ENCODE peak calls at places on chromosomes 3 and 15, in four cellular contexts. L is IMR-90, X is SK-N-SH, J is GM12878. I is an unnamed sample.

GRCh38 chr15:60704129-60704528 is 225.2 kb upstream of the ICE2 start:
- DNase-seq in L (no peak), X (no peak), J (no peak), I (no peak)

GRCh38 chr15:99139276-99139675 is 34.4 kb downstream of the SYNM start:
- DNase-seq in J (no peak), L (no peak), X (no peak), I (no peak)

GRCh38 chr3:16290007-16290826 is 25.2 kb downstream of the OXNAD1 start:
- DNase-seq in J (no peak), X (peak; percentile 30), L (peak; percentile 67), I (peak; percentile 55)

GRCh38 chr3:22117751-22118346 is 366.8 kb upstream of the ZNF385D start:
- DNase-seq in J (no peak), L (peak; percentile 62), X (peak; percentile 6), I (peak; percentile 11)

GRCh38 chr3:30347679-30348216 is 258.7 kb upstream of the TGFBR2 start:
- DNase-seq in L (peak; percentile 92), X (no peak), J (no peak), I (no peak)

GRCh38 chr15:78671626-78672211 is 30.7 kb upstream of the CHRNB4 start:
- DNase-seq in X (peak; percentile 88), L (no peak), J (no peak), I (no peak)

GRCh38 chr15:31523655-31524049 is 197.0 kb downstream of the KLF13 start:
- DNase-seq in L (no peak), X (no peak), J (no peak), I (no peak)

GRCh38 chr3:168872811-168873210 is 777.1 kb upstream of the GOLIM4 start:
- DNase-seq in J (no peak), L (no peak), X (no peak), I (no peak)

GRCh38 chr3:31188112-31188511 is 293.7 kb upstream of the GADL1 start:
- DNase-seq in L (no peak), X (no peak), J (no peak), I (no peak)

GRCh38 chr3:139299261-139300132 is 44.3 kb upstream of the MRPS22 start:
- DNase-seq in J (no peak), L (peak; percentile 61), X (no peak), I (peak; percentile 93)

GRCh38 chr3:190003730-190004129 is 117.0 kb downstream of the P3H2 start:
- DNase-seq in L (peak; percentile 75), J (no peak), X (no peak), I (no peak)

GRCh38 chr15:48389701-48390143 is 58.5 kb downstream of the DUT start:
- DNase-seq in L (peak; percentile 68), X (no peak), J (no peak), I (no peak)

GRCh38 chr3:96779810-96780209 is 34.6 kb upstream of the EPHA6 start:
- DNase-seq in L (no peak), X (no peak), J (no peak), I (no peak)

GRCh38 chr3:184164648-184165330 is 9.6 kb downstream of the DVL3 start:
- DNase-seq in J (no peak), L (no peak), X (no peak), I (no peak)

GRCh38 chr15:37818152-37818677 is 116.2 kb upstream of the TMCO5A start:
- DNase-seq in L (no peak), X (no peak), J (no peak), I (no peak)

GRCh38 chr3:197737319-197737649 is 580 bp upstream of the RUBCN start:
- DNase-seq in L (no peak), J (no peak), X (no peak), I (no peak)
- H3K9ac ChIP-seq in L (peak overlapping the region; percentile 62), J (peak overlapping the region; percentile 93), X (peak overlapping the region; percentile 79), I (peak overlapping the region; percentile 77)

GRCh38 chr15:66608159-66608558 is 42.4 kb upstream of the LCTL start:
- DNase-seq in X (no peak), L (no peak), J (no peak), I (no peak)

GRCh38 chr15:66601521-66601920 is 35.7 kb upstream of the LCTL start:
- DNase-seq in J (no peak), L (no peak), X (no peak), I (no peak)

GRCh38 chr15:66599536-66600239 is 33.9 kb upstream of the LCTL start:
- DNase-seq in X (no peak), L (no peak), J (no peak), I (no peak)

GRCh38 chr15:66600240-66600627 is 34.4 kb upstream of the LCTL start:
- DNase-seq in L (no peak), J (no peak), X (no peak), I (no peak)

GRCh38 chr15:66603301-66604179 is 37.7 kb upstream of the LCTL start:
- DNase-seq in L (peak; percentile 62), J (no peak), X (peak; percentile 86), I (peak; percentile 75)
- TF ChIP-seq RCOR1 in L (no peak), J (no peak), X (no peak), I (no peak)

DNA sequence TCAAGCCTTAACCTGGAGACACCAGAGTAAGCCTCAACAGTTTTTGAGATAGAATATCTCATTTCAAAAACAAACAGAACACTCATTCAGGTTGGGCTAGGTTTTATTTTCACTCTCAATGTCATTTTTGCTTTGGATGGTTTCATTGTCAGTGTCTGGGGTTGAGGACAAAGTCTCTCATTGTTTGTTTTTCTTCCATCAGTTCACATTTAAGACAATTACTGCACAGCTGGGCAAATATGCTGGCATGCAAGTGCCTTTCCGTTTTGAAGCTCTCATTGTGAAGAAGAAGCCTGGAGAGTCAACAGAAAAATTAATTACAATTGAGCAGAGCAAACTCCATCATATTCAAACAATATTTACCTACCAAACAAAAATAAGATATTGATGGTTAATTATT is 1050.0 kb downstream of the TBL1XR1 start:
- DNase-seq in J (no peak), X (no peak), L (no peak), I (no peak)
- H3K9ac ChIP-seq in J (no peak overlapping the region), X (no peak overlapping the region), L (no peak overlapping the region), I (no peak overlapping the region)

GRCh38 chr3:187873843-187874242 is 128.6 kb upstream of the BCL6 start:
- DNase-seq in J (no peak), L (no peak), X (no peak), I (no peak)

GRCh38 chr3:187875868-187876267 is 130.6 kb upstream of the BCL6 start:
- DNase-seq in J (no peak), X (no peak), L (no peak), I (no peak)

GRCh38 chr3:187871204-187871591 is 125.9 kb upstream of the BCL6 start:
- DNase-seq in X (no peak), L (no peak), J (no peak), I (no peak)

DNA sequence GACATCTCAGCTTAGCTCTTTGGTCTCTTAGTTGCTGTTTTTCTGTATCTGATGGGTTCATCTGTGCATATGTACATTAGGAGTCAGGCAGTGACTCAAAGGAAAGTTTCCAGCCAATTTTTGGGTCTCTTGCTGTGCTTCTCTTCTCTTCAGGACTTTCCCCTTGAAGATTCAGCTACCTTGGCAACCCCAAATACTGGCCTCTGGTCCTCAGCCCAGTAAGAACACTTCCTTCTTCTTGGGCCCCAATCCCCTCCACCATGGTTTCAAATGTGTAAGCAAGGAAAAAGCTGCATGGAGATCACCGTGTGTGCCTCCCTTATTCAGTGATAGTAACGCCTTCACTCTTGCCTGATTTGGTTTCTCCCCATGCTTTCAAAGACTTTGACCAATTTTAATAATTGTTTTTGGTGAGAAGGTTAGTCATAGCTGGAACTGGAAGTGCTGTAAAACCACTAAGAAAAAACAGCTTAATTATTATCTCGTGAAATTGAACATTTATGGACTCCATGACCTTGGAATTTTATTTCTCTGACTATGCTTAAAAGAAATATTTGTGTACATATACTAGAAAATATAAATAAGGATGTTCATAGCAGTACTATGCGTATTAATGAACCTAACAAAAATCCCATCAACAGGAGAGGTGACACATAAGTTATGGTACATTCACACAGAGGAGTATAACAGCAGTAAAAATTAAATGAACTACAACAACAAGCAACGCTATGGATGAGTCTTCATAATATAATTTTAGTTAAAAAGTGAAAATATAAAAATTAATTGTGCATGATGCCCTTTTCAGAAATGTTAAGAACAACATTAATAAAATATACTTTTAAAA is 125.3 kb upstream of the BCL6 start:
- DNase-seq in X (no peak), J (no peak), L (no peak), I (no peak)
- TF ChIP-seq RCOR1 in X (no peak), J (no peak), L (no peak), I (no peak)

GRCh38 chr15:90956551-90957104 is 1.9 kb downstream of the RCCD1 start:
- DNase-seq in L (peak; percentile 70), J (no peak), X (peak; percentile 96), I (no peak)

GRCh38 chr15:90952901-90953677 is 1.6 kb upstream of the RCCD1 start:
- DNase-seq in X (no peak), L (no peak), J (no peak), I (no peak)

GRCh38 chr15:90955911-90956310 is 1.2 kb downstream of the RCCD1 start:
- DNase-seq in J (no peak), X (no peak), L (no peak), I (peak; percentile 62)

GRCh38 chr15:90954712-90955671 is at the start of gene RCCD1:
- DNase-seq in J (peak; percentile 91), X (peak; percentile 98), L (peak; percentile 93), I (peak; percentile 97)

DNA sequence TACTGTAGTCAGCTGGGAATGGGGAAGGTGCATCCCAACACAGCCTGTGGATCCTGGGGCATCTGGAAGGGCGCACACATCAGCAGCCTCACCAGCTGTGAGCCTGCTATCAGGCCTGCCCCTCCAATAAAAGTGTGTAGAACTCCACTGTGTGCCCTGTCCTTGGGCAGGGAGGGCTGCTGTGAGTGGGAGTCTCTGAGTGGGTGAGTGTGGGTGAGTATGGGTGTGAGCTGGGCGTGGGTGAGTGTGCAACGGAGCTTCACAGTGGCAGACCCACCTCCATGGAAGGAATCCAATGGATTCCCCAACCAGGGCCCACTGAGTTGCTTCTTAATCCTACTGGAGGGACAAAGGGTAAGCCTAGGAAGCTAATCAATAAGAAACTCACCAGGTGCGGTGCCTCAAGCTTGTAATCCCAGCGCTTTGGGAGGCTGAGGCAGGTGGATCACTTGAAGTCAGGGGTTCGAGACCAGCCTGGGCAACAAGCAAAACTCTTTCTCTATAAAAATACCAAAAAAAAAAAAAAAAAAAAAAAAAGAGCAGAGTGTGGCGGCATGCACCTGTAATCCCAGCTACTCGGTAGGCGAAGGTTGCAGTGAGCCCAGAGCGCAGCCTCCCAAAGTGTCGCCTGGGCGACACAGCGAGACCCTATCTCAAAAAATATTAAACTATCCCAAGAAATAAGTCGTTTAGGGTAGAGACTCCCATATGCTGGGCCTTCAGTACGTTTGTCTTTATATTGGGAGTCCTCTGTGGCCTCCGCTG is 555 bp upstream of the RCCD1 start:
- DNase-seq in J (no peak), X (no peak), L (no peak), I (no peak)
- H3K9ac ChIP-seq in J (no peak overlapping the region), X (peak overlapping the region; percentile 94), L (no peak overlapping the region), I (peak overlapping the region; percentile 84)

DNA sequence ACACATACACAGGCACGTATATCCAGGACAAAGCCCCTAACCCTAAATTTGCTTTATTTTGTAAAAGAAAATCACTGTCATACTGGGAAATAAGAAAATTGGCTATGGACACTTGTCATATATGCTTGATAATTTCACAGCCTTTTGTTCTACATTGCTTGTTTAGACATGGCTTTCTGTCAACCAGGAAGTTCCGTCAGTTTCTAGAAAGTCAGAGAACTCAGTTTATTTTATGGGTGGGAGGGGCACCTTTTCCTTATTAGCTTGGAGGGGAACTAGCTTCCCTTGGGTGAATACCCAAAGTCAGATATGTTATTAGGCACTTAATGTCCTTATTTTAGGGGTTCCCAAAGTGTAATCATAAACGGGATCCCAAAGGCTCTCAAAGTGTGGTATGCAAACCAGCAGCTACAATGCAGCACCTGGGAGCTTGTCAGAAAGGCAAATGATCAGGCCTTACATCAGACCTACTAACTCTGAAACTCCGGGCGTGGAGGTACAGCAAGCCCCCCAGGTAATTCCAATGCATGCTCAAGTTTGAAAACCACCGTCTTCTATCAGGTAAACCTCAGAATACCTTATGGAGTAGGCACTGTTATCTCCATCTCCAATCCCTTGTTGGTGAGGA is 50.1 kb downstream of the CADPS start:
- DNase-seq in J (no peak), L (no peak), X (no peak), I (no peak)
- TF ChIP-seq RCOR1 in J (no peak), L (no peak), X (no peak), I (no peak)

GRCh38 chr3:8517490-8517889 is 15.9 kb downstream of the LMCD1 start:
- DNase-seq in L (no peak), X (no peak), J (no peak), I (no peak)
- H3K9ac ChIP-seq in L (no peak overlapping the region), X (no peak overlapping the region), J (no peak overlapping the region), I (no peak overlapping the region)

I was measured in K562.